ENCODE peak calls at places on chromosomes 16 and 17, in four cellular contexts. One of them, this sample, is unnamed.

GRCh38 chr17:47252209-47252608 is 1.4 kb upstream of the ITGB3 start:
- DNase-seq in GM23338: no peak
- DNase-seq in mammary epithelial cell: no peak
- DNase-seq in hepatocyte: peak; percentile 19
- DNase-seq in this sample: no peak

GRCh38 chr17:46212634-46213435 is 19.6 kb upstream of the KANSL1 start:
- DNase-seq in GM23338: peak; percentile 96
- DNase-seq in mammary epithelial cell: peak; percentile 46
- DNase-seq in hepatocyte: peak; percentile 92
- DNase-seq in this sample: peak; percentile 93

GRCh38 chr16:14302399-14303181 is 231.5 kb downstream of the MRTFB start:
- DNase-seq in GM23338: peak; percentile 72
- DNase-seq in mammary epithelial cell: peak; percentile 22
- DNase-seq in hepatocyte: peak; percentile 42
- DNase-seq in this sample: peak; percentile 69

GRCh38 chr17:9520649-9521435 is 54.8 kb downstream of the STX8 start:
- DNase-seq in GM23338: no peak
- DNase-seq in mammary epithelial cell: no peak
- DNase-seq in hepatocyte: no peak
- DNase-seq in this sample: no peak

GRCh38 chr17:17107281-17107680 is 65.0 kb downstream of the MPRIP start:
- DNase-seq in GM23338: no peak
- DNase-seq in mammary epithelial cell: no peak
- DNase-seq in hepatocyte: no peak
- DNase-seq in this sample: no peak

GRCh38 chr17:46150216-46150963 is 42.8 kb downstream of the KANSL1 start:
- DNase-seq in GM23338: no peak
- DNase-seq in mammary epithelial cell: no peak
- DNase-seq in hepatocyte: no peak
- DNase-seq in this sample: no peak

GRCh38 chr17:76968707-76969597 is 100.7 kb downstream of the MGAT5B start:
- DNase-seq in GM23338: peak; percentile 99
- DNase-seq in mammary epithelial cell: no peak
- DNase-seq in hepatocyte: peak; percentile 53
- DNase-seq in this sample: no peak

GRCh38 chr16:50440531-50440930 is 71.7 kb upstream of the BRD7 start:
- DNase-seq in GM23338: no peak
- DNase-seq in mammary epithelial cell: no peak
- DNase-seq in hepatocyte: no peak
- DNase-seq in this sample: no peak

GRCh38 chr17:63138713-63139112 is 172.7 kb downstream of the TANC2 start:
- DNase-seq in GM23338: no peak
- DNase-seq in mammary epithelial cell: no peak
- DNase-seq in hepatocyte: no peak
- DNase-seq in this sample: peak; percentile 28

GRCh38 chr17:63699638-63700527 is at the start of gene LIMD2:
- DNase-seq in GM23338: peak; percentile 72
- DNase-seq in mammary epithelial cell: no peak
- DNase-seq in hepatocyte: peak; percentile 62
- DNase-seq in this sample: peak; percentile 58

GRCh38 chr16:87278191-87279093 is 38.8 kb downstream of the C16orf95 start:
- DNase-seq in GM23338: peak; percentile 91
- DNase-seq in mammary epithelial cell: peak; percentile 58
- DNase-seq in hepatocyte: peak; percentile 87
- DNase-seq in this sample: peak; percentile 88

GRCh38 chr16:12025472-12025871 is 48.9 kb downstream of the SNX29 start:
- DNase-seq in GM23338: no peak
- DNase-seq in mammary epithelial cell: no peak
- DNase-seq in hepatocyte: no peak
- DNase-seq in this sample: no peak

GRCh38 chr16:56388209-56388608 is 37.1 kb downstream of the AMFR start:
- DNase-seq in GM23338: no peak
- DNase-seq in mammary epithelial cell: peak; percentile 37
- DNase-seq in hepatocyte: no peak
- DNase-seq in this sample: peak; percentile 76

GRCh38 chr17:82370471-82371332 is 863 bp upstream of the UTS2R start:
- DNase-seq in GM23338: no peak
- DNase-seq in mammary epithelial cell: no peak
- DNase-seq in hepatocyte: no peak
- DNase-seq in this sample: peak; percentile 46

GRCh38 chr17:82703036-82703745 is 4.7 kb upstream of the RAB40B start:
- DNase-seq in GM23338: no peak
- DNase-seq in mammary epithelial cell: no peak
- DNase-seq in hepatocyte: no peak
- DNase-seq in this sample: no peak

GRCh38 chr16:30136971-30137601 is 14.1 kb upstream of the MAPK3 start:
- DNase-seq in GM23338: no peak
- DNase-seq in mammary epithelial cell: no peak
- DNase-seq in hepatocyte: no peak
- DNase-seq in this sample: no peak

GRCh38 chr17:1467898-1468492 is 12.0 kb upstream of the CRK start:
- DNase-seq in GM23338: peak; percentile 72
- DNase-seq in mammary epithelial cell: no peak
- DNase-seq in hepatocyte: peak; percentile 64
- DNase-seq in this sample: no peak

GRCh38 chr16:22161401-22161800 is 905 bp upstream of the SDR42E2 start:
- DNase-seq in GM23338: no peak
- DNase-seq in mammary epithelial cell: no peak
- DNase-seq in hepatocyte: no peak
- DNase-seq in this sample: no peak

GRCh38 chr16:22162658-22163009 is 328 bp downstream of the SDR42E2 start:
- DNase-seq in GM23338: no peak
- DNase-seq in mammary epithelial cell: no peak
- DNase-seq in hepatocyte: no peak
- DNase-seq in this sample: no peak

GRCh38 chr16:22163806-22164205 is 1.5 kb downstream of the SDR42E2 start:
- DNase-seq in GM23338: no peak
- DNase-seq in mammary epithelial cell: no peak
- DNase-seq in hepatocyte: no peak
- DNase-seq in this sample: no peak

GRCh38 chr16:22164482-22164881 is 2.2 kb downstream of the SDR42E2 start:
- DNase-seq in GM23338: no peak
- DNase-seq in mammary epithelial cell: no peak
- DNase-seq in hepatocyte: no peak
- DNase-seq in this sample: no peak

DNA sequence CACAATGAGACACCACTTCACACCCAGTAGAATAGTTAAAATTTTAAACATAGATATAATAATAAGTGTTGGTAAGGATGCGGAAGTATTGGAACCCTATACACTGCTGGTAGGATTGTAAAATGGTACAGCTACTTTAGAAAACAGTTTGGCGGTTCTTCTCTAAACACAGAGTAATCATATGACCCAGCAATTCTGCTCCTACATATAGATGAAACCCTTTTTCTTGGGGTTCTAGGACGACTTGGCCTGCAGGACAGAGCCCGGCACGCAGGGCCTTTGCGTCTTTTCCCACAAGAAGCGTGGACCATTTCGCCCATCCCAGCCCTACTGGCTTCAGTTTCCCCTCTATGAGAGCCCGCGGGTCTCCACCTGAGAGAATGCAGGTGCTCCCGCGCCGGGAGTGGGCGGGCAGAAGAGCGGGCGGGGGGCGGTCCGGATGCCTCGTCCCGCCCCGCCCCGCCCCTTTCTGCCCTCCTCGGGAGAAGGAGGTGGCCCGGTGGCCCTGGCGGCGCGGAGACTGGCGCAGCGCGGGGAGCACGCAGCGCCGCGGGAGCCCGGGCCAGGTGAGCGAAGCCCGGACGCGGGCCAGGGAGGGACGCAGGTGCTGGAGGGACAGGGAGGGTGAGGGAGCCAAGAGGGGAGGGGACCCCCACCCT is at the start of gene SDR42E2:
- DNase-seq in GM23338: peak; percentile 89
- DNase-seq in mammary epithelial cell: peak; percentile 21
- DNase-seq in hepatocyte: peak; percentile 61
- DNase-seq in this sample: no peak
- TF ChIP-seq EZH2 in GM23338: no peak
- TF ChIP-seq EZH2 in mammary epithelial cell: no peak
- TF ChIP-seq EZH2 in hepatocyte: no peak
- TF ChIP-seq EZH2 in this sample: no peak

DNA sequence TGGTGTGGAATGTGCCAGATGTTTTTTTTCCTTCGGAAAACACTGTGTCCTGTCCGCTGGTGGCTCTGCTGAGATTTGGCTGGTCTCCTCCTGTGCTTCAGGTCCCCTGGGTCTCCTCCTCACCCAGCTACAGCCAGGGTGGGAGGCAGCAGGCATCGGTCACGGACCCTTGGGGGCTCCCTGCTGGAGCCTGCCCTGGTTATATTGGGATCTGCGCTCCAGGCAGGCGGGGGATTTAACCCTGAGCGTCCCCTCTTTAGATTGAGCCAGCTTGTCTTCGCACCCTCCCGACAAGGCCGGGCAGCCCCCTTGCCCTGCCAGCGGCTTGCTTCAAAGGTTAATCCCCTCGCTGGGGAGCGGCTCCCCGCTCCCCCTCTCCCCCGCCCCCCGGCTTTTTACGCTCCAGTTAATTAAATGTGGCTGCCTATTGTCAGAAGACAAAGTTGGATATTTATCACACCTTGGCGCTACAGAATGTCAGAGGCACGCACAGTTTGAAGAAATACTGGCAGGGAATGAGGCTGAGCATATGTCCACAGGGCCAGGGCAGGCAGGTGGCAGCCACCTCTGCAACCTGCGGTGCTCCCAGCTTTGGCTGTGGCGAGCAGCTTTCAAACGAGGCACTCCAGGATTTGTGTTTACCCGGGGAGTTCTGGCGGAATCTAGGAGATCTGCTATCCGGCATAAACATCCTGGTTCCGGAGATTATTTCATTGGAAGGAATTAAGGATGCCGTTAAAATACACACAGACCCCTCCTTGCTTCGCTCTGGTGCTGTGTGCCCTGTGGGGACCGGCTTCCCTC is 38.2 kb upstream of the GSE1 start:
- DNase-seq in GM23338: no peak
- DNase-seq in mammary epithelial cell: no peak
- DNase-seq in hepatocyte: no peak
- DNase-seq in this sample: no peak
- H3K4me3 ChIP-seq in GM23338: no peak overlapping the region
- H3K4me3 ChIP-seq in mammary epithelial cell: no peak overlapping the region
- H3K4me3 ChIP-seq in hepatocyte: no peak overlapping the region
- H3K4me3 ChIP-seq in this sample: no peak overlapping the region

GRCh38 chr17:35313875-35314409 is 59.5 kb downstream of the SLFN11 start:
- DNase-seq in GM23338: peak; percentile 37
- DNase-seq in mammary epithelial cell: no peak
- DNase-seq in hepatocyte: no peak
- DNase-seq in this sample: peak; percentile 0

GRCh38 chr17:35315283-35315682 is 58.1 kb downstream of the SLFN11 start:
- DNase-seq in GM23338: no peak
- DNase-seq in mammary epithelial cell: peak; percentile 90
- DNase-seq in hepatocyte: no peak
- DNase-seq in this sample: peak; percentile 94

GRCh38 chr17:35314415-35315216 is 58.8 kb downstream of the SLFN11 start:
- DNase-seq in GM23338: peak; percentile 20
- DNase-seq in mammary epithelial cell: no peak
- DNase-seq in hepatocyte: no peak
- DNase-seq in this sample: peak; percentile 51

GRCh38 chr17:35312346-35312745 is 61.1 kb downstream of the SLFN11 start:
- DNase-seq in GM23338: no peak
- DNase-seq in mammary epithelial cell: no peak
- DNase-seq in hepatocyte: no peak
- DNase-seq in this sample: no peak

DNA sequence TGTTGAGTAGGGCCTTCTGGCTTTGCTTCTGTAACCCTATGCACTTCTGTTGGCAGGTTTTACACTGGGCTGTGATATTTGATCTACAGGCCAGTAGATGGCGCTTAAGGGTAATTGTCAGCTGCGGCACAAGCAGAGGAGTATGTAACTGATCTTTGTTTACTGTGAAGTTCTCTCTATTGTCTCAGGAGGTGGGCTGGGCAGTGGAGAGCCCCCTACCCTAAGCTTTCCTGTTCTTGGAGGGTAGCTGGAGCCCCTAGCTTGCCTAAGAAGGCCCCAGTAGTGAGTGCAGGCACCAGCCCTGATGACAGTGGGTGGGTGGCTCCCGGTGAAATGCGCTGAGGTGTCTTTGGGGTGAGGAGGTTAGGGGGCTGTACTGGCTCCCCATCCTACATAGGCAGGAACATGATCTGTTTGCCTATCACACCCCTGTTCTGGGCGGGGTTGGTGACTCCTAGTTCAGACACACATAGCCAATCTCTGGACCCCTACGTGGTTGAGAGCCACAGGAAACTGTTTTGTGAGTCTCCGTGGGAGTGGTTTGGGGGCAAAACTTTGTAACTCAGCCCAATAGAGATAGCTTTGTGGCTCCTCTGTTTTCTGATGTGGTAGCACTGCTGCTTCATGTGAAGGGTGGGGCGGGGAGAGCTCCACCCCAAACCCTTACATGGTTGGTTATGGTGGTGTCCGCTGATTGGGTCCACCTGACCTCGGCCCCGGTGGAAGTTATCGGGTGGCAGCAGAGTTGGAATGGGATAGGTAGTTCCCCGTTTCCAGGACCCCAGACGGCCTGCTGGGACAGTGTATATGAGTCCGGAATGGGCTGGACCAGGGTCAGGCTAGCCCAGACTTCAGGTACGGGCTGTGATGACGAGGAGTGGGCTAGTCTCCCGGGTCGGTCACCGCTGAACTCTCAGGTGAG is 60.4 kb downstream of the SLFN11 start:
- DNase-seq in GM23338: peak; percentile 85
- DNase-seq in mammary epithelial cell: peak; percentile 48
- DNase-seq in hepatocyte: peak; percentile 77
- DNase-seq in this sample: peak; percentile 77
- H2AFZ ChIP-seq in GM23338: peak overlapping the region; percentile 99
- H2AFZ ChIP-seq in mammary epithelial cell: peak overlapping the region; percentile 40
- H2AFZ ChIP-seq in hepatocyte: peak overlapping the region; percentile 55
- H2AFZ ChIP-seq in this sample: peak overlapping the region; percentile 78

GRCh38 chr16:1907226-1907849 is 10.9 kb downstream of the HS3ST6 start:
- DNase-seq in GM23338: no peak
- DNase-seq in mammary epithelial cell: no peak
- DNase-seq in hepatocyte: no peak
- DNase-seq in this sample: no peak

GRCh38 chr16:1909661-1910231 is 8.5 kb downstream of the HS3ST6 start:
- DNase-seq in GM23338: no peak
- DNase-seq in mammary epithelial cell: no peak
- DNase-seq in hepatocyte: no peak
- DNase-seq in this sample: no peak

GRCh38 chr16:1908983-1909382 is 9.2 kb downstream of the HS3ST6 start:
- DNase-seq in GM23338: no peak
- DNase-seq in mammary epithelial cell: no peak
- DNase-seq in hepatocyte: no peak
- DNase-seq in this sample: no peak

GRCh38 chr16:1906846-1907165 is 11.4 kb downstream of the HS3ST6 start:
- DNase-seq in GM23338: no peak
- DNase-seq in mammary epithelial cell: no peak
- DNase-seq in hepatocyte: no peak
- DNase-seq in this sample: no peak

DNA sequence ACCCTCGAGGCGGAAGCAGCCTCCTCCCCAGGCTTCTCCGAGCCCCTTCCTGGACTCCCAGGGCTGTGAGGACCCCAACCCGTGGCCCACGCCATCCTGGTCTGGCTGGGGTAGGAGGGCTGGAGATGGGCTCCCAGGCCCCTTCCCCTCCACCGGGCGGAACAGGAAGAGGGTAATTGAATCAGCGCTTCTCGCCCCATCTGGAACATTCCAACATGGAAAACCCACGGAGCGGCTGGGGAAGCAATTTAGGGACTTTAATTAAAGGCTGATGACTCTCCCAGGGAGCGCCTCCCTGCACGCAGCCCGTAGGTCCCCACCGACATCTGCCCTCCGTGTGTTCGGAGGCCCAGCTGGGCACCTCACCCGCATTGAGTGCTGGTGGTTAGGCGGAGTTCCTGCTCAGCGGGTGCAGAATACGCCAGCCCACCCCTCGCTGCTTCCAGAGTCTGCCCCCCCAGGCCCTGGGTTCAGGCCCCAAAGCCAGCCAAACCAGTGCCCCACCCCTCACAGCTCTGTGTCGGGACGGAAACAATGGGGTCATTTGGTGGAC is 10.1 kb downstream of the HS3ST6 start:
- DNase-seq in GM23338: no peak
- DNase-seq in mammary epithelial cell: no peak
- DNase-seq in hepatocyte: no peak
- DNase-seq in this sample: no peak
- TF ChIP-seq EZH2 in GM23338: no peak
- TF ChIP-seq EZH2 in mammary epithelial cell: no peak
- TF ChIP-seq EZH2 in hepatocyte: no peak
- TF ChIP-seq EZH2 in this sample: no peak

This sample was measured in GM23248.